ENCODE peak calls at places on chromosomes 11 and 22, in nine cellular contexts. J is fibroblast of the conjunctiva, W is MV-4-11, T is C1 segment of cervical spinal cord, V is HFFc6, U is A549, Z is AG10803, O is mesothelial cell of epicardium, M is uterus. S is an unnamed sample.

GRCh38 chr22:30015229-30015797 is 65.0 kb upstream of the HORMAD2 start:
- DNase-seq in J (no peak), W (no peak), T (no peak), V (no peak), U (no peak), Z (peak), O (no peak), M (no peak), S (no peak)

GRCh38 chr22:18056161-18056666 is 21.6 kb upstream of the PEX26 start:
- DNase-seq in J (peak), W (no peak), T (peak), V (peak), U (peak), Z (peak), O (no peak), M (peak), S (peak)

GRCh38 chr22:43004362-43005035 is 10.4 kb downstream of the PACSIN2 start:
- DNase-seq in J (no peak), W (peak), T (no peak), V (peak), U (peak), Z (peak), O (no peak), M (no peak), S (no peak)

GRCh38 chr11:61774441-61774840 is 18.0 kb downstream of the TMEM258 start:
- DNase-seq in J (no peak), W (no peak), T (no peak), V (no peak), U (no peak), Z (no peak), O (no peak), M (peak), S (no peak)

GRCh38 chr11:106076421-106076922 is 675 bp downstream of the KBTBD3 start:
- DNase-seq in J (no peak), W (no peak), T (peak), V (no peak), U (no peak), Z (no peak), O (no peak), M (peak), S (no peak)

GRCh38 chr22:50250555-50251471 is at the start of gene HDAC10:
- DNase-seq in J (peak), W (peak), T (no peak), V (peak), U (peak), Z (peak), O (peak), M (peak), S (peak)

GRCh38 chr22:17565986-17566687 is 2.8 kb downstream of the SLC25A18 start:
- DNase-seq in J (no peak), W (peak), T (no peak), V (no peak), U (no peak), Z (no peak), O (no peak), M (no peak), S (no peak)

GRCh38 chr11:104146421-104146820 is 17.5 kb downstream of the PDGFD start:
- DNase-seq in J (peak), W (no peak), T (no peak), V (no peak), U (no peak), Z (peak), O (no peak), M (no peak), S (no peak)

GRCh38 chr11:67698247-67698646 is 23.8 kb upstream of the ALDH3B2 start:
- DNase-seq in J (no peak), W (no peak), T (no peak), V (peak), U (peak), Z (no peak), O (no peak), M (no peak), S (peak)

GRCh38 chr11:130247289-130247688 is 67.4 kb downstream of the ZBTB44 start:
- DNase-seq in J (no peak), W (no peak), T (no peak), V (no peak), U (no peak), Z (no peak), O (no peak), M (no peak), S (no peak)